ENCODE peak calls at places on chromosome 12, in five cellular contexts. One of them, this sample, is unnamed.

GRCh38 chr12:84874125-84874824 is 38.3 kb downstream of the SLC6A15 start:
- DNase-seq in GM20000: peak
- DNase-seq in lower leg skin: no peak
- DNase-seq in activated CD4-positive, alpha-beta T cell treated with anti-CD3 and anti-CD28 coated beads for 36 hours: no peak
- DNase-seq in AG08396: peak
- DNase-seq in this sample: no peak

GRCh38 chr12:79934309-79935020 is 432 bp downstream of the PPP1R12A start:
- DNase-seq in GM20000: peak
- DNase-seq in lower leg skin: peak
- DNase-seq in activated CD4-positive, alpha-beta T cell treated with anti-CD3 and anti-CD28 coated beads for 36 hours: peak
- DNase-seq in AG08396: peak
- DNase-seq in this sample: peak

GRCh38 chr12:93918262-93918661 is 230.1 kb upstream of the PLXNC1 start:
- DNase-seq in GM20000: no peak
- DNase-seq in lower leg skin: no peak
- DNase-seq in activated CD4-positive, alpha-beta T cell treated with anti-CD3 and anti-CD28 coated beads for 36 hours: no peak
- DNase-seq in AG08396: peak
- DNase-seq in this sample: no peak

GRCh38 chr12:28035483-28035882 is 63.0 kb upstream of the PTHLH start:
- DNase-seq in GM20000: no peak
- DNase-seq in lower leg skin: no peak
- DNase-seq in activated CD4-positive, alpha-beta T cell treated with anti-CD3 and anti-CD28 coated beads for 36 hours: no peak
- DNase-seq in AG08396: no peak
- DNase-seq in this sample: no peak

GRCh38 chr12:1872448-1872847 is 46.0 kb downstream of the CACNA2D4 start:
- DNase-seq in GM20000: no peak
- DNase-seq in lower leg skin: peak
- DNase-seq in activated CD4-positive, alpha-beta T cell treated with anti-CD3 and anti-CD28 coated beads for 36 hours: no peak
- DNase-seq in AG08396: no peak
- DNase-seq in this sample: peak

GRCh38 chr12:1435456-1435855 is 158.9 kb downstream of the FBXL14 start:
- DNase-seq in GM20000: no peak
- DNase-seq in lower leg skin: no peak
- DNase-seq in activated CD4-positive, alpha-beta T cell treated with anti-CD3 and anti-CD28 coated beads for 36 hours: no peak
- DNase-seq in AG08396: no peak
- DNase-seq in this sample: peak

GRCh38 chr12:91178139-91178561 is 4.5 kb downstream of the DCN start:
- DNase-seq in GM20000: no peak
- DNase-seq in lower leg skin: no peak
- DNase-seq in activated CD4-positive, alpha-beta T cell treated with anti-CD3 and anti-CD28 coated beads for 36 hours: no peak
- DNase-seq in AG08396: no peak
- DNase-seq in this sample: no peak

GRCh38 chr12:62739266-62739831 is 195.6 kb downstream of the PPM1H start:
- DNase-seq in GM20000: no peak
- DNase-seq in lower leg skin: no peak
- DNase-seq in activated CD4-positive, alpha-beta T cell treated with anti-CD3 and anti-CD28 coated beads for 36 hours: no peak
- DNase-seq in AG08396: no peak
- DNase-seq in this sample: no peak

GRCh38 chr12:78146365-78146772 is 315.7 kb downstream of the NAV3 start:
- DNase-seq in GM20000: peak
- DNase-seq in lower leg skin: no peak
- DNase-seq in activated CD4-positive, alpha-beta T cell treated with anti-CD3 and anti-CD28 coated beads for 36 hours: no peak
- DNase-seq in AG08396: peak
- DNase-seq in this sample: no peak

GRCh38 chr12:120903818-120904773 is at the start of gene SPPL3:
- DNase-seq in GM20000: peak
- DNase-seq in lower leg skin: peak
- DNase-seq in activated CD4-positive, alpha-beta T cell treated with anti-CD3 and anti-CD28 coated beads for 36 hours: peak
- DNase-seq in AG08396: peak
- DNase-seq in this sample: peak

GRCh38 chr12:104785886-104786285 is 172.2 kb downstream of the SLC41A2 start:
- DNase-seq in GM20000: no peak
- DNase-seq in lower leg skin: no peak
- DNase-seq in activated CD4-positive, alpha-beta T cell treated with anti-CD3 and anti-CD28 coated beads for 36 hours: no peak
- DNase-seq in AG08396: no peak
- DNase-seq in this sample: no peak

GRCh38 chr12:78210894-78211302 is 380.2 kb downstream of the NAV3 start:
- DNase-seq in GM20000: no peak
- DNase-seq in lower leg skin: no peak
- DNase-seq in activated CD4-positive, alpha-beta T cell treated with anti-CD3 and anti-CD28 coated beads for 36 hours: no peak
- DNase-seq in AG08396: no peak
- DNase-seq in this sample: no peak

GRCh38 chr12:78878447-78878846 is 13.9 kb downstream of the SYT1 start:
- DNase-seq in GM20000: no peak
- DNase-seq in lower leg skin: no peak
- DNase-seq in activated CD4-positive, alpha-beta T cell treated with anti-CD3 and anti-CD28 coated beads for 36 hours: no peak
- DNase-seq in AG08396: no peak
- DNase-seq in this sample: no peak

GRCh38 chr12:53004582-53004981 is 1.7 kb upstream of the EIF4B start:
- DNase-seq in GM20000: no peak
- DNase-seq in lower leg skin: no peak
- DNase-seq in activated CD4-positive, alpha-beta T cell treated with anti-CD3 and anti-CD28 coated beads for 36 hours: no peak
- DNase-seq in AG08396: no peak
- DNase-seq in this sample: no peak

GRCh38 chr12:2283910-2284309 is 231.1 kb downstream of the CACNA1C start:
- DNase-seq in GM20000: no peak
- DNase-seq in lower leg skin: peak
- DNase-seq in activated CD4-positive, alpha-beta T cell treated with anti-CD3 and anti-CD28 coated beads for 36 hours: no peak
- DNase-seq in AG08396: peak
- DNase-seq in this sample: no peak

GRCh38 chr12:45458854-45459807 is 243.2 kb downstream of the ANO6 start:
- DNase-seq in GM20000: no peak
- DNase-seq in lower leg skin: no peak
- DNase-seq in activated CD4-positive, alpha-beta T cell treated with anti-CD3 and anti-CD28 coated beads for 36 hours: no peak
- DNase-seq in AG08396: no peak
- DNase-seq in this sample: no peak

GRCh38 chr12:66978802-66979201 is 290.4 kb upstream of the CAND1 start:
- DNase-seq in GM20000: no peak
- DNase-seq in lower leg skin: no peak
- DNase-seq in activated CD4-positive, alpha-beta T cell treated with anti-CD3 and anti-CD28 coated beads for 36 hours: no peak
- DNase-seq in AG08396: no peak
- DNase-seq in this sample: no peak

GRCh38 chr12:68462799-68463198 is 130.6 kb upstream of the MDM1 start:
- DNase-seq in GM20000: peak
- DNase-seq in lower leg skin: no peak
- DNase-seq in activated CD4-positive, alpha-beta T cell treated with anti-CD3 and anti-CD28 coated beads for 36 hours: no peak
- DNase-seq in AG08396: no peak
- DNase-seq in this sample: no peak

GRCh38 chr12:12004524-12004923 is 66.2 kb upstream of the BCL2L14 start:
- DNase-seq in GM20000: no peak
- DNase-seq in lower leg skin: no peak
- DNase-seq in activated CD4-positive, alpha-beta T cell treated with anti-CD3 and anti-CD28 coated beads for 36 hours: no peak
- DNase-seq in AG08396: no peak
- DNase-seq in this sample: no peak

GRCh38 chr12:124551268-124552144 is 15.9 kb downstream of the NCOR2 start:
- DNase-seq in GM20000: no peak
- DNase-seq in lower leg skin: no peak
- DNase-seq in activated CD4-positive, alpha-beta T cell treated with anti-CD3 and anti-CD28 coated beads for 36 hours: no peak
- DNase-seq in AG08396: no peak
- DNase-seq in this sample: peak

GRCh38 chr12:67676624-67677023 is 28.1 kb downstream of the DYRK2 start:
- DNase-seq in GM20000: no peak
- DNase-seq in lower leg skin: no peak
- DNase-seq in activated CD4-positive, alpha-beta T cell treated with anti-CD3 and anti-CD28 coated beads for 36 hours: no peak
- DNase-seq in AG08396: no peak
- DNase-seq in this sample: no peak

GRCh38 chr12:106586803-106587684 is 4.2 kb downstream of the RFX4 start:
- DNase-seq in GM20000: no peak
- DNase-seq in lower leg skin: no peak
- DNase-seq in activated CD4-positive, alpha-beta T cell treated with anti-CD3 and anti-CD28 coated beads for 36 hours: peak
- DNase-seq in AG08396: no peak
- DNase-seq in this sample: no peak

GRCh38 chr12:76236640-76237039 is 111.6 kb downstream of the BBS10 start:
- DNase-seq in GM20000: no peak
- DNase-seq in lower leg skin: no peak
- DNase-seq in activated CD4-positive, alpha-beta T cell treated with anti-CD3 and anti-CD28 coated beads for 36 hours: no peak
- DNase-seq in AG08396: no peak
- DNase-seq in this sample: no peak

GRCh38 chr12:111758120-111758561 is 8.6 kb upstream of the ALDH2 start:
- DNase-seq in GM20000: no peak
- DNase-seq in lower leg skin: no peak
- DNase-seq in activated CD4-positive, alpha-beta T cell treated with anti-CD3 and anti-CD28 coated beads for 36 hours: no peak
- DNase-seq in AG08396: no peak
- DNase-seq in this sample: no peak

GRCh38 chr12:1848146-1848545 is 27.8 kb downstream of the LRTM2 start:
- DNase-seq in GM20000: no peak
- DNase-seq in lower leg skin: peak
- DNase-seq in activated CD4-positive, alpha-beta T cell treated with anti-CD3 and anti-CD28 coated beads for 36 hours: no peak
- DNase-seq in AG08396: no peak
- DNase-seq in this sample: no peak

GRCh38 chr12:100427078-100427477 is 46.6 kb upstream of the NR1H4 start:
- DNase-seq in GM20000: no peak
- DNase-seq in lower leg skin: no peak
- DNase-seq in activated CD4-positive, alpha-beta T cell treated with anti-CD3 and anti-CD28 coated beads for 36 hours: no peak
- DNase-seq in AG08396: peak
- DNase-seq in this sample: no peak

This sample was measured in colonic mucosa.